ENCODE peak calls at places on chromosomes 2 and 18, in ten cellular contexts. K is PC-3, H is heart right ventricle, T is cardiac fibroblast, A is gastrocnemius medialis, E is brain microvascular endothelial cell, Z is right lobe of liver, Q is A549, B is kidney, G is astrocyte of the spinal cord. S is an unnamed sample.

GRCh38 chr2:84958135-84959044 is 12.6 kb upstream of the KCMF1 start:
- DNase-seq in K (peak), A (peak), Q (peak), Z (no peak), T (peak), G (peak), H (no peak), B (peak), E (peak), S (peak)

GRCh38 chr2:134917219-134917957 is 1.2 kb upstream of the CCNT2 start:
- DNase-seq in Q (peak), E (no peak), K (no peak), Z (peak), B (peak), T (no peak), A (peak), H (peak), G (no peak), S (no peak)

GRCh38 chr2:16664052-16664731 is 1.4 kb downstream of the CYRIA start:
- DNase-seq in H (peak), K (no peak), A (peak), Q (peak), B (peak), G (peak), T (peak), E (peak), Z (no peak), S (no peak)

GRCh38 chr2:206379321-206379720 is 64.0 kb upstream of the ADAM23 start:
- DNase-seq in G (no peak), B (no peak), A (no peak), Z (no peak), T (no peak), Q (no peak), H (no peak), K (no peak), E (no peak), S (no peak)

GRCh38 chr2:237231593-237231992 is 145.9 kb downstream of the COPS8 start:
- DNase-seq in Z (no peak), E (no peak), K (no peak), T (peak), Q (no peak), G (peak), B (no peak), A (peak), H (no peak), S (no peak)

GRCh38 chr2:3745901-3746300 is 42.5 kb downstream of the DCDC2C start:
- DNase-seq in E (no peak), A (no peak), G (no peak), B (no peak), K (no peak), T (no peak), Z (no peak), H (no peak), Q (no peak), S (no peak)

GRCh38 chr2:73111300-73112025 is 1.3 kb downstream of the RAB11FIP5 start:
- DNase-seq in Q (peak), T (peak), E (no peak), K (peak), A (peak), G (peak), Z (no peak), H (peak), B (peak), S (peak)

GRCh38 chr18:59988098-59988706 is 88.4 kb downstream of the PMAIP1 start:
- DNase-seq in Q (peak), Z (no peak), G (peak), H (no peak), K (peak), B (no peak), A (no peak), T (peak), E (peak), S (peak)

GRCh38 chr2:150866431-150866830 is 379.0 kb upstream of the RND3 start:
- DNase-seq in Q (no peak), A (no peak), G (no peak), B (no peak), T (peak), H (no peak), Z (no peak), K (no peak), E (peak), S (no peak)

GRCh38 chr18:21196426-21196825 is 45.6 kb upstream of the GREB1L start:
- DNase-seq in T (no peak), Q (no peak), H (no peak), A (no peak), B (no peak), G (peak), Z (no peak), K (no peak), E (no peak), S (peak)

GRCh38 chr2:45132551-45132950 is 123.3 kb upstream of the SIX2 start:
- DNase-seq in B (no peak), G (no peak), H (no peak), E (no peak), T (no peak), A (no peak), K (no peak), Z (no peak), Q (no peak), S (no peak)

GRCh38 chr18:13629841-13630747 is 96.3 kb downstream of the FAM210A start:
- DNase-seq in G (peak), Q (peak), H (peak), B (no peak), A (no peak), E (peak), K (peak), T (peak), Z (no peak), S (no peak)

GRCh38 chr18:55982992-55983391 is 395.0 kb upstream of the TCF4 start:
- DNase-seq in Z (no peak), G (no peak), T (no peak), B (no peak), E (peak), Q (no peak), K (peak), A (no peak), H (peak), S (no peak)

GRCh38 chr2:39728941-39729351 is 50.1 kb downstream of the THUMPD2 start:
- DNase-seq in B (no peak), K (peak), Q (peak), G (peak), T (peak), E (peak), A (no peak), Z (no peak), H (peak), S (no peak)

GRCh38 chr2:30230855-30231725 is at the start of gene LBH:
- DNase-seq in K (no peak), Q (peak), Z (peak), B (peak), G (peak), A (peak), H (peak), E (peak), T (peak), S (no peak)

GRCh38 chr2:13056259-13056843 is 339.6 kb downstream of the TRIB2 start:
- DNase-seq in T (peak), Q (no peak), G (peak), K (peak), H (no peak), B (no peak), A (no peak), E (no peak), Z (no peak), S (no peak)

GRCh38 chr2:120990451-120990871 is 254.8 kb downstream of the GLI2 start:
- DNase-seq in A (no peak), T (no peak), Q (no peak), E (no peak), H (no peak), K (no peak), G (no peak), B (no peak), Z (no peak), S (no peak)

GRCh38 chr2:44843086-44843485 is 98.4 kb upstream of the SIX3 start:
- DNase-seq in K (no peak), Z (no peak), A (no peak), B (no peak), H (no peak), G (no peak), T (no peak), E (no peak), Q (no peak), S (no peak)

GRCh38 chr2:167190053-167190452 is 301.8 kb downstream of the XIRP2 start:
- DNase-seq in K (peak), B (no peak), T (peak), H (peak), A (peak), G (peak), Z (no peak), Q (no peak), E (peak), S (peak)

GRCh38 chr2:215531284-215531683 is 95.4 kb upstream of the FN1 start:
- DNase-seq in Q (no peak), Z (no peak), A (no peak), H (no peak), K (peak), B (no peak), G (peak), T (peak), E (peak), S (peak)

GRCh38 chr2:35606394-35606793 is 749.2 kb upstream of the CRIM1 start:
- DNase-seq in T (no peak), G (no peak), B (no peak), K (no peak), Z (no peak), Q (no peak), E (no peak), H (no peak), A (no peak), S (no peak)

GRCh38 chr2:117557626-117558025 is 256.9 kb upstream of the DDX18 start:
- DNase-seq in A (no peak), E (no peak), Z (no peak), T (no peak), Q (no peak), H (no peak), K (no peak), B (no peak), G (no peak), S (no peak)

GRCh38 chr2:88690591-88691338 is 708 bp upstream of the RPIA start:
- DNase-seq in Z (peak), K (peak), H (no peak), G (no peak), A (peak), B (peak), T (peak), E (no peak), Q (peak), S (no peak)
- TF ChIP-seq CTCF in Z (no peak), K (no peak), H (no peak), G (peak), A (no peak), B (peak), T (peak), E (peak), Q (no peak), S (peak)

GRCh38 chr2:61763605-61764034 is 90.2 kb downstream of the FAM161A start:
- DNase-seq in G (peak), T (peak), Z (peak), B (peak), H (peak), K (peak), Q (peak), A (peak), E (peak), S (peak)
- TF ChIP-seq CTCF in G (peak), T (peak), Z (peak), B (no peak), H (peak), K (peak), Q (peak), A (peak), E (peak), S (peak)

GRCh38 chr2:60119778-60120177 is 433.7 kb downstream of the BCL11A start:
- DNase-seq in Q (no peak), A (no peak), H (no peak), E (no peak), G (no peak), T (no peak), B (no peak), Z (no peak), K (no peak), S (no peak)
- TF ChIP-seq CTCF in Q (no peak), A (no peak), H (peak), E (no peak), G (no peak), T (no peak), B (peak), Z (peak), K (no peak), S (no peak)

DNA sequence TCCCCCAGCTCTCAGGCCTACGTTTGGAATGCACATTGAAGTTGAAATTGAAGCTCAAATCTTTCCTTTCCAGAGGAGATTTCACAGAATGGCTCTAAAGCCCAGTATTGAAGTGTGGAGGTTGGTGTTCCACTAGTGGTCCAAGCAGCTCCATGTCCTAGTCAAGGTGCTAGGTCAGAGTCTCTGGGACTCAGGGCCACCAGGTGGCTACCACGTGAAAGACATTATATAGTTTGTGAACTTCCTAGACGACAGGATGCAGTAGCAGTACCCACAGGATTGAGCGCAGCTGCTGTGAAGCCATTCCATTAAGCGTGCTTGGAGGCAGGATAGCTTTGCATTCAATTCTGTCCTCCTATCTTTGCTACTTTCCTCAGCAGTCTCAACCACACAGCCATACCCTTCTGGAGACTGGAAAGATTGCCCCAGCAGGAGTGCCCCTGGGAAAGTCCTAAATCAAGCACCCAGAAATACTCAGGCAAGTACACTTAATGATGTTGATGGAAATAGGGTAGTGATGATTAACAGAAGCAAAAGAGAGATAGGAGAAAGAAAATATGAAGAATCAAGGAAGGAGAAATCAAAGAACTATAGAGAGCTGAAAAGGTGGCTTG is 4.7 kb upstream of the TGFA start:
- DNase-seq in H (no peak), E (no peak), A (no peak), K (no peak), T (no peak), Z (no peak), B (no peak), Q (peak), G (no peak), S (no peak)
- TF ChIP-seq CTCF in H (no peak), E (no peak), A (no peak), K (no peak), T (no peak), Z (no peak), B (no peak), Q (no peak), G (no peak), S (no peak)

DNA sequence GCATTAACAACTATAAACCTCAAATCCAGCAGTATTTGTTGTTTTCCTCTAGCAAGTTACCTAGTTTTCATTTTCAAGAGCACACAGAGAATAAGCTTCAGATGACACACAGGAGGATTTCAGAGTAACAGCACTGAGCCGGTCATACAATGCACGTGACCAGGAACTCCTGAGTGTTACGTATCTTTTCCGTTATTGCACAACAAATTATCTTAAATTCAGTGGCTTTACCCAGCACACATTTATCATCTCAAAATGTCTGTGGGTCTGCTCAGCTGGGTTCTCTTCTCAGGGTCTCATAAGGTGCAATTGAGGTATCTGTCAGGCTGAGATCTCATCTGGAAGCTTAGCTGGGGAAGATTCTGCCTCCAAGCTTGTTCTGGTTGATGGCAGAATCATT is 379.5 kb upstream of the KLHL29 start:
- DNase-seq in T (no peak), A (no peak), H (no peak), B (no peak), K (no peak), G (no peak), Z (no peak), Q (no peak), E (no peak), S (no peak)
- TF ChIP-seq CTCF in T (no peak), A (no peak), H (no peak), B (no peak), K (no peak), G (no peak), Z (no peak), Q (no peak), E (no peak), S (no peak)

GRCh38 chr18:32018331-32019250 is at the start of gene RNF125:
- DNase-seq in E (peak), Q (peak), A (peak), K (peak), B (peak), Z (peak), G (peak), T (peak), H (peak), S (peak)
- TF ChIP-seq CTCF in E (no peak), Q (no peak), A (no peak), K (no peak), B (no peak), Z (no peak), G (no peak), T (no peak), H (peak), S (no peak)